ENCODE peak calls at places on chromosomes 4 and X, in four cellular contexts. O, M, B and P are unnamed samples.

GRCh38 chrX:97751735-97752134 is 868.0 kb downstream of the RPA4 start:
- DNase-seq in O (no peak), M (no peak), B (no peak), P (no peak)

GRCh38 chr4:150244600-150244999 is 166.4 kb downstream of the DCLK2 start:
- DNase-seq in O (no peak), M (no peak), B (no peak), P (no peak)

GRCh38 chr4:99324978-99325377 is 3.8 kb upstream of the ADH1B start:
- DNase-seq in O (peak), M (no peak), B (peak), P (no peak)

GRCh38 chr4:2788101-2788500 is 4.8 kb upstream of the SH3BP2 start:
- DNase-seq in O (no peak), M (no peak), B (no peak), P (no peak)

GRCh38 chr4:18422685-18423084 is 401.1 kb upstream of the LCORL start:
- DNase-seq in O (no peak), M (no peak), B (no peak), P (no peak)

GRCh38 chrX:119618439-119618838 is 12.2 kb upstream of the NKRF start:
- DNase-seq in O (no peak), M (peak), B (no peak), P (no peak)

GRCh38 chrX:153794897-153795816 is 689 bp downstream of the SSR4 start:
- DNase-seq in O (no peak), M (no peak), B (no peak), P (no peak)

GRCh38 chrX:63657821-63658220 is 127.2 kb downstream of the ARHGEF9 start:
- DNase-seq in O (peak), M (no peak), B (peak), P (no peak)

GRCh38 chr4:132564920-132565319 is 584.2 kb upstream of the PCDH10 start:
- DNase-seq in O (no peak), M (no peak), B (no peak), P (no peak)

GRCh38 chrX:133980832-133981588 is 4.4 kb downstream of the GPC3 start:
- DNase-seq in O (no peak), M (no peak), B (no peak), P (no peak)

GRCh38 chrX:100635989-100636320 is 651 bp downstream of the TSPAN6 start:
- DNase-seq in O (no peak), M (no peak), B (no peak), P (no peak)

GRCh38 chr4:183335369-183335940 is 13.2 kb upstream of the CLDN24 start:
- DNase-seq in O (no peak), M (no peak), B (no peak), P (no peak)

GRCh38 chrX:103817502-103817901 is 14.6 kb downstream of the RAB9B start:
- DNase-seq in O (peak), M (peak), B (no peak), P (no peak)

GRCh38 chrX:1448793-1449580 is 3.7 kb downstream of the ASMTL start:
- DNase-seq in O (no peak), M (no peak), B (no peak), P (no peak)

GRCh38 chr4:162981823-162982222 is 184.9 kb downstream of the NAF1 start:
- DNase-seq in O (no peak), M (no peak), B (no peak), P (no peak)

GRCh38 chrX:10971176-10971575 is 140.0 kb upstream of the HCCS start:
- DNase-seq in O (no peak), M (no peak), B (no peak), P (no peak)

GRCh38 chr4:105683038-105683437 is 25.5 kb downstream of the INTS12 start:
- DNase-seq in O (no peak), M (no peak), B (no peak), P (no peak)

GRCh38 chr4:140106277-140106842 is 47.6 kb downstream of the MAML3 start:
- DNase-seq in O (no peak), M (no peak), B (no peak), P (no peak)

GRCh38 chr4:146582864-146583263 is 55.8 kb upstream of the POU4F2 start:
- DNase-seq in O (no peak), M (no peak), B (no peak), P (no peak)
- TF ChIP-seq CTCF in O (no peak), M (no peak), B (no peak), P (no peak)

DNA sequence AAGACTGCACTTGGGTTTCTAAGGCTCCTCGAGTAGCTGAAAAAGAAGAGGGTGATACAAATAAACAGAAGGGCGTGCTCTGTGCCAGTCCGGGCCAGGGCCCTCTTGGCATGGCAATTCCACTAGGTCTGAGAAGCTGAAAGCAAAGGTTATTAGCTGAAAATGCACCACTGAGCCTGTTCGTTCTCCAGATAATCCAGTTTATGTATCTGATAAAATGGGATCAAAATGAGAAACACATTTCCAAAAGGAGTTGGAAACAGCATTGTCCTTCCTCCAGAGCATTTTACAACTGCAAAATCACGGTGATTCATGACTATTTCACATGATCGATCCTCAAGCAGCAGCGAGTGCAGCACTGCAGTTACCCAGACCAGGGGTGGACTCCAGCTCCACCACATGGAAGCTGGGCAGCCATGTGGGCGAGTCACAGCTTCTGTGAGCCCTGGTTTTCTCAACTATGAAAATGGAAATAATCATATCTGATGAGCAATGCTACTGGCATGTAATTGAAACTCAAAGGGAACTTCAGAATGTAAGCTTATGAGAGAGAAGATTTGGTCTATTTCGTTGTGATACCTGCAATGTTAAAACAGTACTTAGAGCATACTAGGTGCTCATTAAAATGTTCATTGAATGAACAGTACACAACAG is 78.7 kb upstream of the MSX1 start:
- DNase-seq in O (peak), M (no peak), B (no peak), P (no peak)
- TF ChIP-seq CTCF in O (no peak), M (no peak), B (no peak), P (no peak)

GRCh38 chrX:95823796-95824195 is 860.8 kb upstream of the DIAPH2 start:
- DNase-seq in O (no peak), M (no peak), B (no peak), P (no peak)
- TF ChIP-seq CTCF in O (no peak), M (no peak), B (no peak), P (no peak)

GRCh38 chrX:8424941-8425340 is 39.7 kb upstream of the VCX3B start:
- DNase-seq in O (no peak), M (no peak), B (no peak), P (no peak)
- TF ChIP-seq CTCF in O (no peak), M (no peak), B (no peak), P (no peak)